ENCODE peak calls at places on chromosomes 6 and 20, in four cellular contexts. M is heart left ventricle; A is CD4-positive, alpha-beta T cell; D is activated CD4-positive, alpha-beta T cell treated with anti-CD3 and anti-CD28 coated beads, Interleukin-2, amount 10 ng/mL, durations not matched to agents 7 days and 5 days. Z is an unnamed sample.

GRCh38 chr20:5128886-5129285 is 2.1 kb downstream of the CDS2 start:
- DNase-seq in M (no peak), A (no peak), D (no peak), Z (no peak)

GRCh38 chr20:62361799-62362589 is 5.1 kb downstream of the LAMA5 start:
- DNase-seq in M (peak), A (no peak), D (no peak), Z (no peak)

GRCh38 chr6:148385379-148385778 is 42.7 kb downstream of the SASH1 start:
- DNase-seq in M (no peak), A (no peak), D (no peak), Z (no peak)

GRCh38 chr20:47358672-47359532 is 2.4 kb upstream of the ZMYND8 start:
- DNase-seq in M (peak), A (no peak), D (no peak), Z (peak)

GRCh38 chr20:1423625-1424106 is 30.8 kb upstream of the FKBP1A start:
- DNase-seq in M (no peak), A (no peak), D (peak), Z (peak)

GRCh38 chr6:152420696-152421095 is 216.5 kb downstream of the SYNE1 start:
- DNase-seq in M (no peak), A (no peak), D (no peak), Z (no peak)

GRCh38 chr6:43076093-43076927 is at the start of gene PTK7:
- DNase-seq in M (peak), A (no peak), D (peak), Z (peak)

GRCh38 chr6:161922631-161923119 is 648.8 kb upstream of the AGPAT4 start:
- DNase-seq in M (peak), A (no peak), D (peak), Z (no peak)

GRCh38 chr6:22409487-22409886 is 112.7 kb upstream of the PRL start:
- DNase-seq in M (no peak), A (no peak), D (no peak), Z (no peak)

GRCh38 chr20:36465109-36466080 is 75.9 kb upstream of the MYL9 start:
- DNase-seq in M (no peak), A (peak), D (peak), Z (no peak)

GRCh38 chr6:52362443-52363221 is 681 bp downstream of the PAQR8 start:
- DNase-seq in M (peak), A (peak), D (peak), Z (peak)

GRCh38 chr6:146358341-146359046 is 185.1 kb upstream of the RAB32 start:
- DNase-seq in M (no peak), A (no peak), D (no peak), Z (no peak)

GRCh38 chr6:150683320-150683719 is 83.6 kb downstream of the PLEKHG1 start:
- DNase-seq in M (peak), A (no peak), D (no peak), Z (no peak)

GRCh38 chr6:30840084-30840921 is 44.0 kb upstream of the DDR1 start:
- DNase-seq in M (no peak), A (no peak), D (no peak), Z (no peak)

GRCh38 chr6:105798057-105798456 is 288.1 kb upstream of the PRDM1 start:
- DNase-seq in M (no peak), A (no peak), D (no peak), Z (no peak)

GRCh38 chr6:138441965-138442364 is 37.9 kb downstream of the HEBP2 start:
- DNase-seq in M (no peak), A (no peak), D (no peak), Z (no peak)

Z was measured in NCI-H2171.